ENCODE peak calls at places on chromosomes 4 and X, in four cellular contexts. F is germinal center, L is AG08396, M is bronchial epithelial cell. G is an unnamed sample.

GRCh38 chr4:150863456-150863855 is 151.6 kb downstream of the LRBA start:
- DNase-seq in F (no peak), M (no peak), L (no peak), G (no peak)

GRCh38 chr4:169716677-169717076 is 41.1 kb downstream of the HPF1 start:
- DNase-seq in F (no peak), L (no peak), M (no peak), G (no peak)

GRCh38 chr4:143625632-143626031 is 74.8 kb downstream of the FREM3 start:
- DNase-seq in M (no peak), L (no peak), F (no peak), G (no peak)

GRCh38 chr4:152655272-152656129 is 24.3 kb downstream of the TMEM154 start:
- DNase-seq in F (no peak), L (no peak), M (peak; percentile 94), G (no peak)

GRCh38 chr4:186032259-186032658 is 36.7 kb upstream of the TLR3 start:
- DNase-seq in L (no peak), F (no peak), M (no peak), G (no peak)

GRCh38 chr4:148166132-148166531 is 276.1 kb downstream of the NR3C2 start:
- DNase-seq in L (peak; percentile 20), M (no peak), F (no peak), G (no peak)

GRCh38 chrX:24190500-24191156 is 41.1 kb downstream of the ZFX start:
- DNase-seq in L (peak; percentile 27), M (no peak), F (no peak), G (no peak)

GRCh38 chr4:76611611-76612010 is 176.6 kb downstream of the SHROOM3 start:
- DNase-seq in M (peak; percentile 77), F (no peak), L (peak; percentile 18), G (no peak)

GRCh38 chr4:129059028-129059427 is 34.3 kb downstream of the SCLT1 start:
- DNase-seq in M (no peak), F (no peak), L (no peak), G (no peak)

GRCh38 chrX:114970806-114971205 is 46.6 kb downstream of the IL13RA2 start:
- DNase-seq in L (no peak), F (no peak), M (no peak), G (no peak)

GRCh38 chrX:69155786-69156520 is 9.3 kb downstream of the PJA1 start:
- DNase-seq in M (no peak), F (no peak), L (no peak), G (no peak)

GRCh38 chrX:70139736-70140135 is 6.5 kb downstream of the IGBP1 start:
- DNase-seq in L (no peak), M (no peak), F (no peak), G (no peak)

GRCh38 chr4:3784469-3785291 is 18.5 kb downstream of the ADRA2C start:
- DNase-seq in F (no peak), L (no peak), M (peak; percentile 7), G (peak; percentile 77)

GRCh38 chr4:2413821-2414610 is 4.4 kb downstream of the ZFYVE28 start:
- DNase-seq in F (no peak), L (no peak), M (peak; percentile 37), G (no peak)

GRCh38 chrX:132031867-132032266 is 8.8 kb downstream of the STK26 start:
- DNase-seq in L (no peak), M (no peak), F (no peak), G (no peak)

GRCh38 chr4:92969650-92970370 is 666.0 kb downstream of the GRID2 start:
- DNase-seq in F (no peak), L (peak; percentile 46), M (peak; percentile 98), G (no peak)

GRCh38 chrX:21723814-21724213 is 34.1 kb downstream of the SMPX start:
- DNase-seq in L (no peak), M (no peak), F (no peak), G (no peak)

GRCh38 chr4:155676430-155676825 is 9.8 kb downstream of the GUCY1A1 start:
- DNase-seq in L (no peak), F (no peak), M (peak; percentile 23), G (no peak)

GRCh38 chr4:82611982-82612381 is 50.2 kb upstream of the TMEM150C start:
- DNase-seq in F (no peak), L (no peak), M (no peak), G (no peak)

GRCh38 chrX:113260474-113260873 is 419.8 kb upstream of the AMOT start:
- DNase-seq in M (no peak), F (no peak), L (no peak), G (peak; percentile 12)

GRCh38 chr4:7067147-7067522 is 729 bp downstream of the GRPEL1 start:
- DNase-seq in M (peak; percentile 26), L (peak; percentile 46), F (no peak), G (no peak)